ENCODE peak calls at places on chromosomes 5 and 9, in six cellular contexts. C is IMR-90, K is A549, R is K562, J is GM12878, V is HepG2. Q is an unnamed sample.
A peak's percentile ranks its signal among the peaks of the same experiment; 100 is the strongest.

GRCh38 chr5:149365418-149365817 is 7.6 kb downstream of the PCYOX1L start:
- DNase-seq in C (no peak), K (no peak), R (peak; percentile 66), J (no peak), V (no peak), Q (no peak)

GRCh38 chr9:108743901-108744371 is 111.8 kb downstream of the ACTL7B start:
- DNase-seq in C (no peak), K (peak; percentile 16), R (no peak), J (no peak), V (peak; percentile 91), Q (no peak)

GRCh38 chr5:179339996-179340395 is 5.3 kb downstream of the ADAMTS2 start:
- DNase-seq in C (no peak), K (no peak), R (no peak), J (no peak), V (no peak), Q (no peak)

GRCh38 chr9:37903581-37903830 is 421 bp downstream of the SLC25A51 start:
- DNase-seq in C (no peak), K (no peak), R (no peak), J (no peak), V (no peak), Q (no peak)

GRCh38 chr5:40557486-40557885 is 122.2 kb upstream of the PTGER4 start:
- DNase-seq in C (peak; percentile 24), K (no peak), R (no peak), J (no peak), V (no peak), Q (no peak)

GRCh38 chr9:87160148-87161107 is 213.1 kb upstream of the GAS1 start:
- DNase-seq in C (no peak), K (no peak), R (no peak), J (no peak), V (no peak), Q (no peak)

GRCh38 chr5:119011186-119011585 is 22.8 kb upstream of the DTWD2 start:
- DNase-seq in C (no peak), K (no peak), R (no peak), J (no peak), V (no peak), Q (no peak)

GRCh38 chr9:115517335-115518075 is 399.5 kb upstream of the TNC start:
- DNase-seq in C (peak; percentile 90), K (no peak), R (no peak), J (no peak), V (no peak), Q (no peak)

GRCh38 chr9:133142657-133143592 is 20.8 kb downstream of the GBGT1 start:
- DNase-seq in C (no peak), K (no peak), R (no peak), J (no peak), V (no peak), Q (no peak)

GRCh38 chr5:170312666-170313065 is 15.1 kb upstream of the LCP2 start:
- DNase-seq in C (peak; percentile 3), K (peak; percentile 33), R (no peak), J (no peak), V (no peak), Q (no peak)

GRCh38 chr5:180636403-180637075 is 12.9 kb downstream of the FLT4 start:
- DNase-seq in C (peak; percentile 35), K (no peak), R (no peak), J (no peak), V (no peak), Q (no peak)

GRCh38 chr5:38447786-38448185 is 108.7 kb downstream of the LIFR start:
- DNase-seq in C (no peak), K (no peak), R (no peak), J (no peak), V (no peak), Q (no peak)

GRCh38 chr9:2662496-2662895 is 40.9 kb downstream of the VLDLR start:
- DNase-seq in C (no peak), K (peak; percentile 13), R (no peak), J (no peak), V (no peak), Q (peak; percentile 13)

GRCh38 chr9:79709945-79710674 is 138.3 kb downstream of the TLE4 start:
- DNase-seq in C (no peak), K (no peak), R (no peak), J (no peak), V (no peak), Q (no peak)

GRCh38 chr9:13128266-13128825 is 151.1 kb downstream of the MPDZ start:
- DNase-seq in C (no peak), K (no peak), R (no peak), J (no peak), V (no peak), Q (no peak)

GRCh38 chr5:127030259-127031146 is at the start of gene MARCHF3:
- DNase-seq in C (peak; percentile 96), K (peak; percentile 92), R (peak; percentile 98), J (peak; percentile 87), V (peak; percentile 85), Q (peak; percentile 99)

DNA sequence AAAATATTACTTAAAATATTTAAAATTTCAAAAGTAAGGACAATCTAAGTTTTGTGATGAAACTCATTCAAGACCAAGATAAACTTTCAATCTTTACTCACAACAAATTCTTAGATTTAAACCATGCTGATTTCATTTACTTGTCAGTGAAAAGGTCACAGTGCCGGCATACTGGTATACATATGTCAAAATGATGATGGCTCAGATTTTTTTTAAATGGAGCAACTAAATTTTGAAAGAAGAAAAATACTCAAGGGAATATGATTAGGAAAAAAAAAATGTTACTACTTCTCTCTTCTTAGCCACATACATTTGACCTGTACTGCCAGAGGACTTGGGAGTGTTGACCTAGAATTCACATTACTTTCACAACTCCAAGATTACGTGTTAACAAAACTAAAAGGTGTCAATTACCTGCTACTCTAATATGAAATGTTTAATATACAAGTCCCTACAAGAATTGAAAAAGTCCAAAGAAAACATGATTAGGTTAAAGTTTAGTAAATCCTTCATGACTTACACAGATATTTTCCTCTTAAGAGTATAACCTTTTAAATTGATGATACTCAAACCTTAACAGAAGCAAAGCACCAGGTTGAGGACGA is 4.6 kb downstream of the EFNA5 start:
- DNase-seq in C (no peak), K (no peak), R (no peak), J (no peak), V (no peak), Q (no peak)
- TF ChIP-seq SMC3 in C (no peak), K (no peak), R (no peak), J (no peak), V (no peak), Q (no peak)

GRCh38 chr5:140418862-140419520 is 17.4 kb downstream of the ANKHD1 start:
- DNase-seq in C (peak; percentile 9), K (no peak), R (no peak), J (no peak), V (no peak), Q (no peak)
- H3K9me3 ChIP-seq in C (no peaks in the 10 kb centered on the region), K (no peaks in the 10 kb centered on the region), R (no peaks in the 10 kb centered on the region), J (no peaks in the 10 kb centered on the region), V (no peaks in the 10 kb centered on the region), Q (no peaks in the 10 kb centered on the region)

GRCh38 chr9:29753638-29754037 is 2180.4 kb upstream of the C9orf72 start:
- DNase-seq in C (no peak), K (no peak), R (no peak), J (no peak), V (no peak), Q (no peak)

GRCh38 chr9:29751220-29751619 is 2177.9 kb upstream of the C9orf72 start:
- DNase-seq in C (no peak), K (no peak), R (no peak), J (no peak), V (no peak), Q (peak; percentile 3)

DNA sequence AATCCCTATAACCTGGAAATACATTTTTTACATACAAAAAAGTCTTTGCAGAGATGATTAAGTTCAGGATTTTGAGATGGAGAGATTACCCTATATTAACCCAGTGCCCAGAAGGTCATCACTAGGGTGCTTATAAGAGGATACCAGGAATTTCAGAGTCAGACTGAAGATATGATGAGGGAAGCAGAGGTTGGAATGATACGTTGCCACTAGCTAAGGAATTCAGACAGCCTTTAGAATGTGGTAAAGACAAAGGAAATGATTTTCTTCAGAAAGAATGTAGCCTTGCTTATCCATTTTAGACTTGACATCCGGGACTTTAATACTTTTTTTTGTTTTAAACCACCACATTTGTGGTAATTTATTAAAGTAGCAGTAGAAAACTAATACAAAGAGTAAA is 2176.8 kb upstream of the C9orf72 start:
- DNase-seq in C (no peak), K (no peak), R (no peak), J (no peak), V (no peak), Q (no peak)
- TF ChIP-seq SMC3 in C (no peak), K (no peak), R (no peak), J (no peak), V (no peak), Q (no peak)

DNA sequence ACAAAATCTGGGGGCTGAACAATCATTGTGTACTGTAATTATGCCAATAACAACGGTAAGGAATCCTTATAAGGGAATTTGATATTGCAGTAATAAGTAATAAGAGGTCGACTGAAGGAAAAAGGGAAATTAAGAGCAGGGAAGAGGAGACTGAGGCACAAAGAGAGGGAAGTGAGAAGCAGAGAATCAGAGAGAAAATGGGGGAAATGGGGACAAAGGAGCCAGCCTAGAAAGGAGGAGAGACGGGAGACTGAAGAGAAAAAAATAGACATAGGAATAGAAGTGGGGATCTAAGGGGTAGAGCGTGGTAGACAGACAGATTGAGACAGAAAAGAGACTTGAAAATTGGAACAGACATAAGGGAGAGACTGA is 518 bp upstream of the ZNF300 start:
- DNase-seq in C (no peak), K (no peak), R (no peak), J (no peak), V (no peak), Q (no peak)
- H3K9me3 ChIP-seq in C (peaks cover 28% of the 10 kb centered on the region), K (peaks cover 73% of the 10 kb centered on the region), R (peaks cover 23% of the 10 kb centered on the region), J (peaks cover 9% of the 10 kb centered on the region), V (peaks cover 64% of the 10 kb centered on the region), Q (peaks cover 22% of the 10 kb centered on the region)

GRCh38 chr9:114472765-114473446 is 32.4 kb downstream of the WHRN start:
- DNase-seq in C (peak; percentile 6), K (no peak), R (no peak), J (no peak), V (no peak), Q (no peak)
- TF ChIP-seq SMC3 in C (no peak), K (no peak), R (no peak), J (no peak), V (no peak), Q (no peak)